ENCODE peak calls at places on chromosomes 11 and 22, in four cellular contexts. One of them, this sample, is unnamed.

GRCh38 chr22:36998620-36999351 is 20.5 kb downstream of the TST start:
- DNase-seq in K562: no peak
- DNase-seq in WTC11: peak; percentile 46
- DNase-seq in HepG2: no peak
- DNase-seq in this sample: no peak

GRCh38 chr22:19775496-19776325 is 15.1 kb downstream of the TBX1 start:
- DNase-seq in K562: no peak
- DNase-seq in WTC11: peak; percentile 10
- DNase-seq in HepG2: no peak
- DNase-seq in this sample: no peak

GRCh38 chr22:45308624-45309421 is 911 bp upstream of the FAM118A start:
- DNase-seq in K562: no peak
- DNase-seq in WTC11: no peak
- DNase-seq in HepG2: no peak
- DNase-seq in this sample: no peak

GRCh38 chr11:80146231-80146630 is 705.4 kb upstream of the TENM4 start:
- DNase-seq in K562: no peak
- DNase-seq in WTC11: no peak
- DNase-seq in HepG2: no peak
- DNase-seq in this sample: no peak

GRCh38 chr11:57214494-57214893 is 22.6 kb downstream of the APLNR start:
- DNase-seq in K562: no peak
- DNase-seq in WTC11: no peak
- DNase-seq in HepG2: no peak
- DNase-seq in this sample: no peak

GRCh38 chr11:130611791-130612251 is 163.4 kb downstream of the ADAMTS15 start:
- DNase-seq in K562: no peak
- DNase-seq in WTC11: no peak
- DNase-seq in HepG2: no peak
- DNase-seq in this sample: no peak

GRCh38 chr11:110130642-110131238 is 37.5 kb downstream of the ZC3H12C start:
- DNase-seq in K562: no peak
- DNase-seq in WTC11: peak; percentile 13
- DNase-seq in HepG2: no peak
- DNase-seq in this sample: peak; percentile 50

GRCh38 chr11:76680517-76681425 is 10.2 kb upstream of the LRRC32 start:
- DNase-seq in K562: peak; percentile 84
- DNase-seq in WTC11: peak; percentile 88
- DNase-seq in HepG2: peak; percentile 60
- DNase-seq in this sample: peak; percentile 86

GRCh38 chr11:14622241-14622954 is 21.2 kb upstream of the PDE3B start:
- DNase-seq in K562: no peak
- DNase-seq in WTC11: no peak
- DNase-seq in HepG2: no peak
- DNase-seq in this sample: no peak

GRCh38 chr22:37232140-37232998 is 11.7 kb downstream of the RAC2 start:
- DNase-seq in K562: no peak
- DNase-seq in WTC11: no peak
- DNase-seq in HepG2: no peak
- DNase-seq in this sample: no peak

GRCh38 chr11:89491141-89491690 is at the start of gene NOX4:
- DNase-seq in K562: no peak
- DNase-seq in WTC11: peak; percentile 75
- DNase-seq in HepG2: no peak
- DNase-seq in this sample: no peak

GRCh38 chr11:30016588-30017363 is at the start of gene KCNA4:
- DNase-seq in K562: peak; percentile 39
- DNase-seq in WTC11: peak; percentile 68
- DNase-seq in HepG2: no peak
- DNase-seq in this sample: peak; percentile 71

GRCh38 chr11:2922635-2923034 is 6.6 kb downstream of the PHLDA2 start:
- DNase-seq in K562: no peak
- DNase-seq in WTC11: no peak
- DNase-seq in HepG2: no peak
- DNase-seq in this sample: no peak

GRCh38 chr11:44950036-44950624 is 553 bp downstream of the TP53I11 start:
- DNase-seq in K562: no peak
- DNase-seq in WTC11: peak; percentile 62
- DNase-seq in HepG2: no peak
- DNase-seq in this sample: peak; percentile 31

DNA sequence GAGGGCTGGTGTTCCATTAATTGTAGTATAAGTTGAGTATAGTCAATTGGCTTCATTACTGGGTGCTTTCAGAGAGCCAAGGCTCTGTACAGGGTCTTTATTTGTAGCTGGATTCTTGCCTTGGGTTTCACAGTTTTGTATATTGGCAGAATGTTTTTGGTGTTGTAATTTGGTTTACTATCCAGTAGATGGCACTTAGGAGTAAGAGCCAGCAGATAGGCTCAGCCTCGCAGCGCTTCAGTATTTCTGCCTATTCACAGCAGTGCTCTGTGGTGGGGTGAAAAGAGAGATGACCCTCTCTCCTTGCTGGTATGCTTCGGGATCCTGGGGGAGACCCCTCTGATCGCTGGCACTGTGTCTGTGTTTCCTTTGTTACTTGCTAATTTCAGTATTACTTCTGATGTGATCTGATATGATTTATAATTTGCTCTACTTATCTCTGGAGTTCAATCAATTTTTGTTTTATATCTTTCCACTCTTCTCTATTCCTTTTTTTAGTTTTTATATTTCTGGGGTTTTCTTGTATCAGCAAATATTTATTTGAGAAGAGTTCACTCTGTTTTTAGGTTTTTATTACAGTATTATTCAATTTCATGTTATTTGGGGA is 52.2 kb downstream of the ANO5 start:
- DNase-seq in K562: peak; percentile 7
- DNase-seq in WTC11: peak; percentile 46
- DNase-seq in HepG2: peak; percentile 20
- DNase-seq in this sample: peak; percentile 54
- TF ChIP-seq ELF4 in K562: no peak
- TF ChIP-seq ELF4 in WTC11: no peak
- TF ChIP-seq ELF4 in HepG2: no peak
- TF ChIP-seq ELF4 in this sample: no peak

DNA sequence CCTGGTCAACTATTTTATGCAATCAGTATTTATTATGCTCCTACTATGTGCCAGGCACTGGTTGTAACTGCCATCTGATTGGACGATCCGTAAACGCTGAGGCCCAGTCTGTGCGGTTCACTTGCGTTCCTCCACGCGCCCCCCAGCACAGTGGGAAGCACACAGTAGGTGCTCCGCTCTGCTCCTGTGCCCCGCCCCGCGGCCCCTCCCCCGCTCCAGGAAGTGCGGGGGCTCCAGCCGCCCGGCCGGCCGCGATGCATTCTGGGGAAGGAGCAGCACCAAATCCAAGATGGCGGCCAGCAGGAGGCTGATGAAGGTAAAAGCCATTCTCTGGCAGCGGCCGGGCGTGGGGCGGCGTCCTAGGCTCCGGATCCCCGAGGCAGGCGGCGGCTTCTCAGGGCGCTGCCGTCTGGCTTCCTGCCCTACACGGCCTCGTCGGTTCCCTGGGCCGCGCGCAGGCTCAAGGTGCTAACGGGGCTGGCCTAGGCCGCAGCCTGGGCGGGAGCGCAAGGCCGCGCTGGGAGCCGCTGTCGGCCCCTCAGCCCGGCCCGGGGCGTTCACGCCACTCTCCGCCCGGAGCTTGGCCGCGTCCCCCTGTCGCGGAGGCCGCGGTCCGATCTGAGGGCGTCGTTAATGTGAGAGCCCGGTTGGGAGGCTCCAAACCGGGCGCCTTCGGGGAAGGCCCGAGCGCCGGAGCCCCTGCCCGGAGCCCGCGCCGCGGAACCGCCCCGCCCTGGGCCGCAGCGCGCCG is at the start of gene UBE2L3:
- DNase-seq in K562: peak; percentile 100
- DNase-seq in WTC11: peak; percentile 92
- DNase-seq in HepG2: peak; percentile 62
- DNase-seq in this sample: peak; percentile 95
- TF ChIP-seq ELF4 in K562: peak; percentile 97
- TF ChIP-seq ELF4 in WTC11: no peak
- TF ChIP-seq ELF4 in HepG2: no peak
- TF ChIP-seq ELF4 in this sample: peak; percentile 89

DNA sequence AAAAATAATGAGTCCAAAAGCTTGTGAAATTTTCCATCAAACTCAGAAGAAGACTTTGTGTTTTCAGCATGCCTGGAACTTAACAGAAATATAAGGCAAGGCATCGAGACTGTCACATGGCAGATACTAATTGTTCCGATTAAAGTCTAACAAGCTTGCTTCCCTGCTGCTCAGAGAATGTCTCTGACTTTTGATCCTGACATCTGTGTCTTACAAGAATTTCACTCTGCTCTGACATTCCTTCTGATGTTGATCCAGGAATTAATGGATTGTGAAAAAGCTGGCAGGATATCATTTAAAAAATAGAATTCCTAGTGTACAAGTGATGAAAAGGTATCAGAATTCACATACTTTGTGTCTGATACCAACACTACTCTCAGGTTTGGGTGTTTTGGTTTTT is 170.1 kb downstream of the DCDC1 start:
- DNase-seq in K562: no peak
- DNase-seq in WTC11: no peak
- DNase-seq in HepG2: no peak
- DNase-seq in this sample: no peak
- TF ChIP-seq ELF4 in K562: no peak
- TF ChIP-seq ELF4 in WTC11: no peak
- TF ChIP-seq ELF4 in HepG2: no peak
- TF ChIP-seq ELF4 in this sample: no peak

GRCh38 chr22:38782402-38783094 is 11.4 kb downstream of the DNAL4 start:
- DNase-seq in K562: peak; percentile 37
- DNase-seq in WTC11: no peak
- DNase-seq in HepG2: no peak
- DNase-seq in this sample: no peak
- TF ChIP-seq ELF4 in K562: no peak
- TF ChIP-seq ELF4 in WTC11: no peak
- TF ChIP-seq ELF4 in HepG2: no peak
- TF ChIP-seq ELF4 in this sample: no peak

DNA sequence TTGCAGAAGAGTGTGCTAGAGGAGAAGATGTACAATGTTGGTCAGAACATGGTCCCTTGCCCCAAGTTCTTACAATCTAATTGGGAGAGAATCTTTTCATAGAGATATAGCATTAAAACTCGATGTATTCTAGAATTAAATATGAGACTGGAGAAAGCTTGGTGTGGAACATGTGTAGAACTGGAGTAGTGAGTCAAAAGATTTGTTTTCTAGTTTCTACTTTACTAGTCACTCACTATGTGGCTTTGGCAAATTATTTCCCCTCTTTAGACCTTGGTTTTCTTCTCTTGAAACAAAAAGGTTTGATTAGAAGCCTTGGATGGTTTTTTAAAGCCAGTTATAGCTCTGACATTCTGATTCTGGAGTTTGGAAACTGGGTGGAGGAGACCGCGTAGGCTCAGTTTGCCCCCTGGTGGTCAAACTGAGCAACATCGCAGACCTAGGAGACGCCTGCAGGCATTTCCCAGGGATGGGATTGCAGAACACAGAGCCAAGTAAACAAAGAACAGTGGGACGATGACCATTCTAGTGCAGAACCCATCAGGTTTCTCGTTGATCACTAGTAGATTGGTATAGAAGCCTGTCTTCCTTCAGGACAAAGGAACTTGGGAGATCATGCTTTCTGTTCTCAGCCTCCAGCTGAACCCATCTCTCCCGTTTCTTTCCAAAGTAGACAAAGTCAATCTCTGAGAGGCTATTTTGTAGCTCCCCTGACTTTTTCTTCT is 8.5 kb upstream of the CHRDL2 start:
- DNase-seq in K562: peak; percentile 78
- DNase-seq in WTC11: peak; percentile 62
- DNase-seq in HepG2: peak; percentile 69
- DNase-seq in this sample: peak; percentile 80
- TF ChIP-seq ELF4 in K562: no peak
- TF ChIP-seq ELF4 in WTC11: no peak
- TF ChIP-seq ELF4 in HepG2: no peak
- TF ChIP-seq ELF4 in this sample: no peak